ENCODE peak calls at places on chromosome 12, in nine cellular contexts. I is HS-27A, G is NCI-H1092, X is hypothalamus, N is SW480, Z is substantia nigra, F is psoas muscle, Q is uterus, J is GM04504. Y is an unnamed sample.

GRCh38 chr12:9750276-9751203 is 10.2 kb downstream of the CD69 start:
- DNase-seq in I (peak), G (peak), X (no peak), N (peak), Z (no peak), F (no peak), Q (peak), J (peak), Y (no peak)

GRCh38 chr12:118436002-118436724 is 59.8 kb downstream of the SUDS3 start:
- DNase-seq in I (peak), G (no peak), X (no peak), N (peak), Z (no peak), F (no peak), Q (no peak), J (no peak), Y (no peak)

GRCh38 chr12:79920421-79921238 is 14.3 kb downstream of the PPP1R12A start:
- DNase-seq in I (no peak), G (no peak), X (no peak), N (no peak), Z (no peak), F (no peak), Q (no peak), J (no peak), Y (no peak)

GRCh38 chr12:6963016-6963731 is 7.3 kb downstream of the PHB2 start:
- DNase-seq in I (no peak), G (no peak), X (no peak), N (peak), Z (no peak), F (peak), Q (no peak), J (no peak), Y (peak)

GRCh38 chr12:49897276-49897675 is 6.4 kb downstream of the FAIM2 start:
- DNase-seq in I (no peak), G (no peak), X (no peak), N (no peak), Z (no peak), F (no peak), Q (no peak), J (no peak), Y (no peak)

GRCh38 chr12:80313184-80313583 is 130.9 kb upstream of the PTPRQ start:
- DNase-seq in I (no peak), G (no peak), X (no peak), N (no peak), Z (no peak), F (no peak), Q (no peak), J (no peak), Y (no peak)

GRCh38 chr12:132276066-132276719 is 53.2 kb downstream of the GALNT9 start:
- DNase-seq in I (no peak), G (no peak), X (no peak), N (no peak), Z (no peak), F (peak), Q (no peak), J (no peak), Y (no peak)

GRCh38 chr12:6073426-6073825 is 51.0 kb downstream of the VWF start:
- DNase-seq in I (no peak), G (no peak), X (no peak), N (no peak), Z (no peak), F (peak), Q (no peak), J (no peak), Y (no peak)

GRCh38 chr12:130644124-130644523 is 72.0 kb downstream of the RIMBP2 start:
- DNase-seq in I (no peak), G (no peak), X (no peak), N (no peak), Z (no peak), F (no peak), Q (no peak), J (no peak), Y (no peak)

GRCh38 chr12:131493068-131493826 is 217.6 kb upstream of the SFSWAP start:
- DNase-seq in I (no peak), G (no peak), X (no peak), N (no peak), Z (no peak), F (no peak), Q (no peak), J (no peak), Y (no peak)

GRCh38 chr12:3496964-3497363 is 6.0 kb downstream of the PRMT8 start:
- DNase-seq in I (no peak), G (peak), X (no peak), N (peak), Z (no peak), F (no peak), Q (no peak), J (no peak), Y (no peak)

GRCh38 chr12:49296034-49296835 is 1.3 kb downstream of the PRPH start:
- DNase-seq in I (no peak), G (no peak), X (no peak), N (peak), Z (no peak), F (peak), Q (no peak), J (no peak), Y (peak)

GRCh38 chr12:24551368-24551767 is 397.5 kb downstream of the BCAT1 start:
- DNase-seq in I (no peak), G (peak), X (no peak), N (no peak), Z (no peak), F (no peak), Q (no peak), J (no peak), Y (no peak)

GRCh38 chr12:116492703-116493324 is 66.4 kb upstream of the MAP1LC3B2 start:
- DNase-seq in I (peak), G (no peak), X (no peak), N (peak), Z (no peak), F (no peak), Q (no peak), J (peak), Y (peak)

GRCh38 chr12:2492166-2492705 is 302.5 kb upstream of the FKBP4 start:
- DNase-seq in I (no peak), G (no peak), X (no peak), N (no peak), Z (no peak), F (no peak), Q (no peak), J (no peak), Y (no peak)

GRCh38 chr12:108914031-108914630 is 34.2 kb downstream of the DAO start:
- DNase-seq in I (no peak), G (no peak), X (no peak), N (no peak), Z (no peak), F (no peak), Q (peak), J (peak), Y (no peak)

GRCh38 chr12:57583008-57583831 is 7.8 kb upstream of the PIP4K2C start:
- DNase-seq in I (peak), G (peak), X (no peak), N (peak), Z (no peak), F (peak), Q (peak), J (peak), Y (peak)

GRCh38 chr12:131098178-131098981 is 144.7 kb downstream of the ADGRD1 start:
- DNase-seq in I (no peak), G (no peak), X (no peak), N (no peak), Z (no peak), F (peak), Q (peak), J (no peak), Y (no peak)

Y was measured in pancreas.